ENCODE peak calls at places on chromosomes 4 and X, in six cellular contexts. C, N, A, F, J and K are unnamed samples.

GRCh38 chr4:33467291-33467690 is 2747.1 kb downstream of the PCDH7 start:
- DNase-seq in C (no peak), N (no peak), A (no peak), F (no peak), J (no peak), K (no peak)

GRCh38 chr4:40227284-40227683 is 30.5 kb downstream of the RHOH start:
- DNase-seq in C (peak), N (no peak), A (no peak), F (peak), J (no peak), K (no peak)

GRCh38 chr4:108080752-108081151 is 88.0 kb downstream of the LEF1 start:
- DNase-seq in C (no peak), N (no peak), A (no peak), F (peak), J (no peak), K (no peak)

GRCh38 chr4:154560824-154561231 is 2.0 kb upstream of the FGB start:
- DNase-seq in C (no peak), N (no peak), A (no peak), F (no peak), J (no peak), K (no peak)

GRCh38 chrX:140794642-140795041 is 85.1 kb downstream of the LINC00632 start:
- DNase-seq in C (no peak), N (no peak), A (no peak), F (no peak), J (no peak), K (no peak)

GRCh38 chr4:102402223-102402622 is 56.9 kb upstream of the SLC39A8 start:
- DNase-seq in C (no peak), N (no peak), A (no peak), F (no peak), J (no peak), K (no peak)

GRCh38 chr4:4472344-4472958 is 69.4 kb downstream of the STX18 start:
- DNase-seq in C (no peak), N (no peak), A (no peak), F (no peak), J (no peak), K (no peak)

GRCh38 chrX:47625365-47625764 is 4.4 kb downstream of the CFP start:
- DNase-seq in C (no peak), N (no peak), A (no peak), F (no peak), J (no peak), K (no peak)

GRCh38 chr4:79576480-79576803 is 168.4 kb upstream of the GK2 start:
- DNase-seq in C (peak), N (peak), A (peak), F (no peak), J (peak), K (peak)

GRCh38 chr4:180828455-180829018 is 1414.7 kb upstream of the TENM3 start:
- DNase-seq in C (peak), N (peak), A (peak), F (no peak), J (no peak), K (peak)

GRCh38 chrX:140765043-140765784 is 55.7 kb downstream of the LINC00632 start:
- DNase-seq in C (no peak), N (no peak), A (peak), F (no peak), J (peak), K (no peak)

GRCh38 chr4:87949961-87950360 is 25.6 kb upstream of the SPP1 start:
- DNase-seq in C (no peak), N (no peak), A (no peak), F (no peak), J (peak), K (no peak)

GRCh38 chrX:118644378-118644777 is 83.0 kb upstream of the IL13RA1 start:
- DNase-seq in C (peak), N (no peak), A (no peak), F (no peak), J (peak), K (no peak)

GRCh38 chr4:13642576-13642975 is 15.1 kb upstream of the BOD1L1 start:
- DNase-seq in C (no peak), N (no peak), A (no peak), F (no peak), J (no peak), K (no peak)

GRCh38 chrX:22300130-22300529 is 27.4 kb downstream of the CBLL2 start:
- DNase-seq in C (peak), N (peak), A (peak), F (no peak), J (peak), K (no peak)

GRCh38 chr4:108901271-108901670 is 138.4 kb upstream of the ETNPPL start:
- DNase-seq in C (no peak), N (no peak), A (no peak), F (no peak), J (no peak), K (no peak)

GRCh38 chrX:39418132-39418935 is 617.1 kb downstream of the MID1IP1 start:
- DNase-seq in C (no peak), N (no peak), A (no peak), F (no peak), J (peak), K (no peak)

GRCh38 chr4:153710681-153711080 is 26.6 kb downstream of the TLR2 start:
- DNase-seq in C (no peak), N (no peak), A (no peak), F (no peak), J (no peak), K (no peak)

GRCh38 chrX:43836435-43837184 is 45.6 kb downstream of the MAOB start:
- DNase-seq in C (peak), N (peak), A (no peak), F (no peak), J (peak), K (no peak)

GRCh38 chrX:41732260-41732659 is 8.3 kb downstream of the GPR82 start:
- DNase-seq in C (no peak), N (no peak), A (no peak), F (no peak), J (no peak), K (no peak)

GRCh38 chr4:3613980-3614730 is 81.9 kb upstream of the LRPAP1 start:
- DNase-seq in C (no peak), N (no peak), A (peak), F (no peak), J (no peak), K (peak)

GRCh38 chr4:166941629-166942028 is 292.7 kb downstream of the SPOCK3 start:
- DNase-seq in C (no peak), N (no peak), A (no peak), F (no peak), J (no peak), K (no peak)

GRCh38 chr4:89724716-89725115 is 112.2 kb downstream of the SNCA start:
- DNase-seq in C (no peak), N (peak), A (no peak), F (no peak), J (peak), K (no peak)